ENCODE peak calls at places on chromosomes 6 and 20, in four cellular contexts. One of them, this sample, is unnamed. For H4K20me1, the result is how much of the 10 kb centered on the place peaks cover.

GRCh38 chr20:3473324-3473723 is 2.5 kb downstream of the ATRN start:
- DNase-seq in fibroblast of lung: no peak
- DNase-seq in GM23248: no peak
- DNase-seq in IMR-90: no peak
- DNase-seq in this sample: no peak

GRCh38 chr6:142735182-142735581 is 209.8 kb downstream of the HIVEP2 start:
- DNase-seq in fibroblast of lung: peak
- DNase-seq in GM23248: no peak
- DNase-seq in IMR-90: peak
- DNase-seq in this sample: no peak

GRCh38 chr6:77292564-77293546 is 170.4 kb downstream of the HTR1B start:
- DNase-seq in fibroblast of lung: peak
- DNase-seq in GM23248: peak
- DNase-seq in IMR-90: peak
- DNase-seq in this sample: peak

GRCh38 chr6:20907486-20908071 is 373.3 kb downstream of the CDKAL1 start:
- DNase-seq in fibroblast of lung: no peak
- DNase-seq in GM23248: no peak
- DNase-seq in IMR-90: no peak
- DNase-seq in this sample: no peak

GRCh38 chr6:81753709-81754678 is 1.5 kb upstream of the TENT5A start:
- DNase-seq in fibroblast of lung: peak
- DNase-seq in GM23248: peak
- DNase-seq in IMR-90: peak
- DNase-seq in this sample: no peak

GRCh38 chr6:118171852-118172251 is 264.8 kb downstream of the SLC35F1 start:
- DNase-seq in fibroblast of lung: no peak
- DNase-seq in GM23248: no peak
- DNase-seq in IMR-90: no peak
- DNase-seq in this sample: no peak

GRCh38 chr6:36618366-36619355 is 24.5 kb downstream of the SRSF3 start:
- DNase-seq in fibroblast of lung: no peak
- DNase-seq in GM23248: no peak
- DNase-seq in IMR-90: no peak
- DNase-seq in this sample: no peak

GRCh38 chr6:3259491-3259958 is 778 bp downstream of the PSMG4 start:
- DNase-seq in fibroblast of lung: no peak
- DNase-seq in GM23248: peak
- DNase-seq in IMR-90: peak
- DNase-seq in this sample: no peak

GRCh38 chr6:13296536-13296997 is 31.8 kb downstream of the TBC1D7 start:
- DNase-seq in fibroblast of lung: no peak
- DNase-seq in GM23248: no peak
- DNase-seq in IMR-90: no peak
- DNase-seq in this sample: no peak

GRCh38 chr6:166419268-166419667 is 36.5 kb upstream of the MPC1 start:
- DNase-seq in fibroblast of lung: peak
- DNase-seq in GM23248: no peak
- DNase-seq in IMR-90: peak
- DNase-seq in this sample: no peak

GRCh38 chr6:127582777-127583462 is 5.9 kb downstream of the C6orf58 start:
- DNase-seq in fibroblast of lung: peak
- DNase-seq in GM23248: peak
- DNase-seq in IMR-90: peak
- DNase-seq in this sample: peak

GRCh38 chr6:84618836-84619235 is 145.6 kb downstream of the TBX18 start:
- DNase-seq in fibroblast of lung: peak
- DNase-seq in GM23248: peak
- DNase-seq in IMR-90: peak
- DNase-seq in this sample: no peak

GRCh38 chr6:39823187-39823815 is 31.1 kb downstream of the DAAM2 start:
- DNase-seq in fibroblast of lung: peak
- DNase-seq in GM23248: no peak
- DNase-seq in IMR-90: no peak
- DNase-seq in this sample: no peak

GRCh38 chr6:13355043-13355945 is 27.0 kb upstream of the TBC1D7 start:
- DNase-seq in fibroblast of lung: peak
- DNase-seq in GM23248: peak
- DNase-seq in IMR-90: peak
- DNase-seq in this sample: peak

GRCh38 chr20:710762-711120 is 35.1 kb upstream of the SCRT2 start:
- DNase-seq in fibroblast of lung: no peak
- DNase-seq in GM23248: no peak
- DNase-seq in IMR-90: no peak
- DNase-seq in this sample: no peak

GRCh38 chr6:99967052-99967451 is 27.0 kb downstream of the MCHR2 start:
- DNase-seq in fibroblast of lung: no peak
- DNase-seq in GM23248: no peak
- DNase-seq in IMR-90: no peak
- DNase-seq in this sample: no peak

GRCh38 chr6:71481801-71482200 is 193.2 kb downstream of the OGFRL1 start:
- DNase-seq in fibroblast of lung: no peak
- DNase-seq in GM23248: no peak
- DNase-seq in IMR-90: no peak
- DNase-seq in this sample: no peak

GRCh38 chr20:64234291-64234791 is 21.2 kb upstream of the PCMTD2 start:
- DNase-seq in fibroblast of lung: no peak
- DNase-seq in GM23248: no peak
- DNase-seq in IMR-90: no peak
- DNase-seq in this sample: no peak

GRCh38 chr6:104704191-104704590 is 155.5 kb downstream of the HACE1 start:
- DNase-seq in fibroblast of lung: no peak
- DNase-seq in GM23248: no peak
- DNase-seq in IMR-90: no peak
- DNase-seq in this sample: no peak

GRCh38 chr20:4029505-4030467 is 14.4 kb upstream of the RNF24 start:
- DNase-seq in fibroblast of lung: no peak
- DNase-seq in GM23248: no peak
- DNase-seq in IMR-90: no peak
- DNase-seq in this sample: no peak

GRCh38 chr6:169800668-169801395 is 49.4 kb downstream of the ERMARD start:
- DNase-seq in fibroblast of lung: peak
- DNase-seq in GM23248: peak
- DNase-seq in IMR-90: peak
- DNase-seq in this sample: no peak

GRCh38 chr6:154410619-154411044 is 54.0 kb upstream of the IPCEF1 start:
- DNase-seq in fibroblast of lung: peak
- DNase-seq in GM23248: peak
- DNase-seq in IMR-90: peak
- DNase-seq in this sample: peak

GRCh38 chr20:19735446-19735845 is 22.6 kb upstream of the RIN2 start:
- DNase-seq in fibroblast of lung: peak
- DNase-seq in GM23248: peak
- DNase-seq in IMR-90: peak
- DNase-seq in this sample: peak

GRCh38 chr6:158003910-158004695 is 22.4 kb downstream of the SYNJ2 start:
- DNase-seq in fibroblast of lung: no peak
- DNase-seq in GM23248: no peak
- DNase-seq in IMR-90: no peak
- DNase-seq in this sample: no peak

GRCh38 chr6:16766043-16766521 is 4.8 kb upstream of the ATXN1 start:
- DNase-seq in fibroblast of lung: peak
- DNase-seq in GM23248: peak
- DNase-seq in IMR-90: peak
- DNase-seq in this sample: no peak

GRCh38 chr20:63896136-63896890 is 1.4 kb downstream of the DNAJC5 start:
- DNase-seq in fibroblast of lung: peak
- DNase-seq in GM23248: peak
- DNase-seq in IMR-90: peak
- DNase-seq in this sample: no peak

GRCh38 chr20:23032056-23032455 is 3.1 kb upstream of the SSTR4 start:
- DNase-seq in fibroblast of lung: no peak
- DNase-seq in GM23248: no peak
- DNase-seq in IMR-90: no peak
- DNase-seq in this sample: no peak

GRCh38 chr6:84897874-84898635 is 133.7 kb upstream of the TBX18 start:
- DNase-seq in fibroblast of lung: peak
- DNase-seq in GM23248: peak
- DNase-seq in IMR-90: peak
- DNase-seq in this sample: no peak

GRCh38 chr6:43952746-43953145 is 174.5 kb downstream of the MRPL14 start:
- DNase-seq in fibroblast of lung: no peak
- DNase-seq in GM23248: no peak
- DNase-seq in IMR-90: no peak
- DNase-seq in this sample: no peak

GRCh38 chr6:38783436-38784228 is 68.5 kb downstream of the DNAH8 start:
- DNase-seq in fibroblast of lung: no peak
- DNase-seq in GM23248: no peak
- DNase-seq in IMR-90: no peak
- DNase-seq in this sample: no peak
- H3K4me3 ChIP-seq in fibroblast of lung: no peak
- H3K4me3 ChIP-seq in GM23248: no peak
- H3K4me3 ChIP-seq in IMR-90: no peak
- H3K4me3 ChIP-seq in this sample: no peak

DNA sequence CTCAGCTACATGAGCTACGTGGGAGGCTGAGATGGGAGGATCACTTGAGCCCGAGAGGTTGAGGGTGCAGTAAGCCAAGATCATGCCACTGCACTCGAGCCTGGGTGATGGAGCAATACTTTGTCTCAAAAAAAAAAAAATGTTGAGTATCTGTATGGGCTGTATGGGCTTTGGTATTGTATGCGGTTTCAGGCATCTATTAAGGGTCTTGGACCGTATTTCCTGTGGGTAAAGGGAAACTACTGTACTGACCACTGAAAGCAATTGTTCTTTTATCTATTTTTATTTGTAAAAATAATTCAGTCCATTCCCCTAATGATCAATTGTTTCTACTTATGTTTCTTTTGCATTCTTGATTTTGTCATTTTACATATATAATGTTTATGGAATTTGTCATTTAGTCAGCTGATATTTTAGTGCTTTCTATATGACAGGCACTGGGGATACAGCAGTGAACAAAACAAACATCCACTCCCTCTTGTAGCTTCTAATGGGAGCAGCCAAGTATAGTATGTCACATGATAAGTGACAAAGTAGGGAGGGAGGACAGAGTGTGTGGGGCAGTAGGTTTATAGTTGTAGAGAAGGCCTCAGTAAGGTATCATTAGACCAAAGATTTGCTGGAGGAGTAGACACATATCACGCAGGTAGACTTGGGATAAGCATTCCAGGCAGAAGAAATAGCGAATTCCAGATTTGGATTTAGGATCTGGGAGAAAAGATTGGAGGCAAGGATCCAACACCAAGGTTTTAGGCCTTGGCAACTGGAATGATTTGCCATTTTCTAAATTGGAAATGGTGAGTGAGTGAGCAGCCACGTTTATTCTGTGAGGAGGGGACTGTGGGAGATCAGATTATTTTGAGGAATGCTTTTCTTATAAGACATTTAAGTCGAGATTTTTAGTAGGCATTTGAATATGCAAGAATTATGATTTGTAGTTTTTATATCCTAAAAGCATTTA is 6.0 kb downstream of the PCMT1 start:
- DNase-seq in fibroblast of lung: no peak
- DNase-seq in GM23248: no peak
- DNase-seq in IMR-90: no peak
- DNase-seq in this sample: no peak
- H4K20me1 ChIP-seq in fibroblast of lung: under half
- H4K20me1 ChIP-seq in GM23248: under half
- H4K20me1 ChIP-seq in IMR-90: under half
- H4K20me1 ChIP-seq in this sample: under half

DNA sequence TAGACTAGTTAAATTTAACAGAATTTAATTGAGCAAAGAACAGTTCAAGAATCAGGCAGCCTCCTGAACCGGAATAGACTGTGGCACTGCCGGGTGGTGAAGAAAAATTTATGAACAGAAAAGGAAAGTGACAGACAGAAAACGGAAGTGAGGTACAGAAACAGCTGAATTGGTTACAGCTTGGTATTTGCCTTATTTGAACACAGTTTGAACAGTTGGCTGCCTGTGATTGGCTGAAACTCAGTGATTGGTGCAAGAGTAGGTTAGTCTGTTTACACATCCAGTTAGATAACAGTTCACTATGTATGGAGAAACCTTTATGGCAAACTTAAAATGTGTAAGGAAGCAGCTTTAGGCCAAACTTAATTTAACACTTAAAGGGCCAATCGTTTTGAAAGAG is 116.0 kb upstream of the CITED2 start:
- DNase-seq in fibroblast of lung: peak
- DNase-seq in GM23248: no peak
- DNase-seq in IMR-90: peak
- DNase-seq in this sample: no peak
- H3K9ac ChIP-seq in fibroblast of lung: no peak
- H3K9ac ChIP-seq in GM23248: no peak
- H3K9ac ChIP-seq in IMR-90: no peak
- H3K9ac ChIP-seq in this sample: no peak

DNA sequence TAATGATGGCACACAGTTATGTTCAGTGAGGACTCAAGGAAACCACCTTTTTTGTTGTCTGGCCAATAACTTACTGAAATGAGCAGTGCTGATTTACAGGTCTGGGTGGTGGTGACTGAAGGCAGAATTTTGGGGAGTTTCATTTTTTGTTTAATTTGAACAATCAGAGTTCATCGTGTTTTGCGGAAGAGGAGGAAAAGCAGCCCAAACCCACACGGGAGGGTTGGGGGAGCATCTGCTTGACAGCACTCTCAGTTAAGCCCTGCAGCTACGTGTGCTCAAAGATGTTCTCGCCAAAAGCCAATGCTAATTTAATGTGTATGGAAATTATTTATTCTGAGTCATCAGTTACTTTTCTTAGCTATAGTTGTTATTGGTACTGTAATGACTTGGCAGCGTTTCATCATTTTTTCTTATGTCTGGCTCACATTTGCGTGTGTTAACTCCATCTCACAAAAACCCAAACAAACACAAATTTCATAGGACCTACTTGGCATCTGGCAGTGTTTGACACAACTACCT is 89.2 kb downstream of the UST start:
- DNase-seq in fibroblast of lung: peak
- DNase-seq in GM23248: peak
- DNase-seq in IMR-90: peak
- DNase-seq in this sample: no peak
- H3K4me3 ChIP-seq in fibroblast of lung: no peak
- H3K4me3 ChIP-seq in GM23248: peak
- H3K4me3 ChIP-seq in IMR-90: no peak
- H3K4me3 ChIP-seq in this sample: peak